ENCODE peak calls at places on chromosome 1, in seven cellular contexts. One of them, this sample, is unnamed. For H3K27me3, the result is how much of the 10 kb centered on the place peaks cover.

GRCh38 chr1:43549921-43550597 is 19.4 kb downstream of the PTPRF start:
- DNase-seq in left ventricle myocardium inferior: peak
- DNase-seq in mammary epithelial cell: peak
- DNase-seq in spleen: no peak
- DNase-seq in fibroblast of lung: no peak
- DNase-seq in IMR-90: no peak
- DNase-seq in breast epithelium: peak
- DNase-seq in this sample: no peak

GRCh38 chr1:165531021-165531420 is 12.8 kb upstream of the LRRC52 start:
- DNase-seq in left ventricle myocardium inferior: no peak
- DNase-seq in IMR-90: no peak
- DNase-seq in spleen: no peak
- DNase-seq in mammary epithelial cell: no peak
- DNase-seq in fibroblast of lung: no peak
- DNase-seq in breast epithelium: no peak
- DNase-seq in this sample: no peak

GRCh38 chr1:184396081-184396480 is 9.3 kb downstream of the C1orf21 start:
- DNase-seq in IMR-90: no peak
- DNase-seq in mammary epithelial cell: no peak
- DNase-seq in fibroblast of lung: no peak
- DNase-seq in spleen: no peak
- DNase-seq in left ventricle myocardium inferior: no peak
- DNase-seq in breast epithelium: no peak
- DNase-seq in this sample: no peak

GRCh38 chr1:66831529-66832239 is 30.6 kb upstream of the INSL5 start:
- DNase-seq in spleen: no peak
- DNase-seq in IMR-90: peak
- DNase-seq in mammary epithelial cell: peak
- DNase-seq in fibroblast of lung: no peak
- DNase-seq in breast epithelium: no peak
- DNase-seq in left ventricle myocardium inferior: no peak
- DNase-seq in this sample: no peak

GRCh38 chr1:205042911-205043806 is at the start of gene CNTN2:
- DNase-seq in spleen: no peak
- DNase-seq in breast epithelium: no peak
- DNase-seq in mammary epithelial cell: no peak
- DNase-seq in left ventricle myocardium inferior: no peak
- DNase-seq in fibroblast of lung: no peak
- DNase-seq in IMR-90: no peak
- DNase-seq in this sample: no peak

GRCh38 chr1:107963601-107964396 is 1.2 kb downstream of the VAV3 start:
- DNase-seq in IMR-90: no peak
- DNase-seq in spleen: peak
- DNase-seq in breast epithelium: no peak
- DNase-seq in fibroblast of lung: peak
- DNase-seq in mammary epithelial cell: peak
- DNase-seq in left ventricle myocardium inferior: peak
- DNase-seq in this sample: no peak

GRCh38 chr1:185860316-185860715 is 126.1 kb downstream of the HMCN1 start:
- DNase-seq in mammary epithelial cell: no peak
- DNase-seq in fibroblast of lung: peak
- DNase-seq in spleen: no peak
- DNase-seq in left ventricle myocardium inferior: no peak
- DNase-seq in breast epithelium: no peak
- DNase-seq in IMR-90: peak
- DNase-seq in this sample: no peak

GRCh38 chr1:28439320-28439719 is 66.5 kb upstream of the RCC1 start:
- DNase-seq in breast epithelium: no peak
- DNase-seq in mammary epithelial cell: no peak
- DNase-seq in IMR-90: no peak
- DNase-seq in spleen: no peak
- DNase-seq in left ventricle myocardium inferior: no peak
- DNase-seq in fibroblast of lung: no peak
- DNase-seq in this sample: no peak

GRCh38 chr1:210342986-210343780 is 14.5 kb downstream of the HHAT start:
- DNase-seq in fibroblast of lung: no peak
- DNase-seq in spleen: no peak
- DNase-seq in mammary epithelial cell: no peak
- DNase-seq in left ventricle myocardium inferior: no peak
- DNase-seq in IMR-90: no peak
- DNase-seq in breast epithelium: no peak
- DNase-seq in this sample: no peak

GRCh38 chr1:219837274-219837993 is 90.9 kb downstream of the SLC30A10 start:
- DNase-seq in breast epithelium: no peak
- DNase-seq in left ventricle myocardium inferior: no peak
- DNase-seq in fibroblast of lung: peak
- DNase-seq in mammary epithelial cell: peak
- DNase-seq in IMR-90: peak
- DNase-seq in spleen: no peak
- DNase-seq in this sample: no peak

GRCh38 chr1:11693917-11694316 is 2.4 kb downstream of the DRAXIN start:
- DNase-seq in left ventricle myocardium inferior: no peak
- DNase-seq in spleen: no peak
- DNase-seq in breast epithelium: no peak
- DNase-seq in mammary epithelial cell: no peak
- DNase-seq in fibroblast of lung: no peak
- DNase-seq in IMR-90: no peak
- DNase-seq in this sample: no peak
- H3K27me3 ChIP-seq in left ventricle myocardium inferior: half or more
- H3K27me3 ChIP-seq in spleen: half or more
- H3K27me3 ChIP-seq in breast epithelium: under half
- H3K27me3 ChIP-seq in mammary epithelial cell: under half
- H3K27me3 ChIP-seq in fibroblast of lung: under half
- H3K27me3 ChIP-seq in IMR-90: half or more
- H3K27me3 ChIP-seq in this sample: under half

DNA sequence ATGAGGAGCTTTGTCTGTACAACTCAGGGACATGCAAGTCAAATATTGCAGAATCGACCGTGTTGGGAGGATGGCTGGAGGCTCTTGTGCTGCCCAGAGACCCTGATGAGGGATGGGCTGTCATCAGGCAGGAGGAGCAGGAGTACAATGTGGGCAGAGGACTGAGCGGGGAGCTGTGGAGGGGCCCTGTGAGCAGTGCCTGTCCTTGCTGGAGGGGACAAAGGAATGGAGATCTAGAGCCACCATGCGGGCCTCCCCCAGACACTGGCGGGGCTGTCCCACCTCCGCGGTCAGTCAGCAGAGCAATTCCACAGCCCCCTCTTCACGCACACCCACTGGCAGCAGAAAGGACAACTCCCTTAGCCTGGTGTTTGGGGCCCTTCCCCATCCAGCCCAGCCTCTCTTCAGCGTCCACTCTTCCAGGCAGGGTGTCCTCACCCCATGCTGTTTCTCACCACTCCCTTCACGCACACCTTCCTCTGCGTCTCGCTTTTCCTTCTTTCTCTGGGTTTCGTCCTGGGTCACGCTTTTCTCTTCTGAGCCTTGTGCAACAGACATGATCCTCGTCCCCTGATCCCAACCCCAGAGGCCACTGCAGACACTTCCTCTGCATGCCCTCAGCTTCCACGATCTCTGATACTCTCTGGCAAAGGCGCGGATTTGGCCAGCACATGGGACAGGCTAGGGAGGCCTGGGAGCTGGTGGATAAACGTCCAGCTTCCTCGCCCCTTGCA is 122.5 kb downstream of the GRIK3 start:
- DNase-seq in left ventricle myocardium inferior: no peak
- DNase-seq in IMR-90: no peak
- DNase-seq in fibroblast of lung: no peak
- DNase-seq in spleen: no peak
- DNase-seq in breast epithelium: no peak
- DNase-seq in mammary epithelial cell: no peak
- DNase-seq in this sample: no peak
- H3K27ac ChIP-seq in left ventricle myocardium inferior: no peak
- H3K27ac ChIP-seq in IMR-90: no peak
- H3K27ac ChIP-seq in fibroblast of lung: no peak
- H3K27ac ChIP-seq in spleen: no peak
- H3K27ac ChIP-seq in breast epithelium: no peak
- H3K27ac ChIP-seq in mammary epithelial cell: no peak
- H3K27ac ChIP-seq in this sample: no peak

GRCh38 chr1:21503706-21504377 is 5.4 kb upstream of the ALPL start:
- DNase-seq in breast epithelium: peak
- DNase-seq in spleen: no peak
- DNase-seq in fibroblast of lung: no peak
- DNase-seq in mammary epithelial cell: no peak
- DNase-seq in left ventricle myocardium inferior: no peak
- DNase-seq in IMR-90: no peak
- DNase-seq in this sample: no peak
- H3K27me3 ChIP-seq in breast epithelium: under half
- H3K27me3 ChIP-seq in spleen: under half
- H3K27me3 ChIP-seq in fibroblast of lung: under half
- H3K27me3 ChIP-seq in mammary epithelial cell: under half
- H3K27me3 ChIP-seq in left ventricle myocardium inferior: under half
- H3K27me3 ChIP-seq in IMR-90: under half
- H3K27me3 ChIP-seq in this sample: under half

GRCh38 chr1:15680614-15681345 is 3.3 kb upstream of the PLEKHM2 start:
- DNase-seq in left ventricle myocardium inferior: no peak
- DNase-seq in spleen: no peak
- DNase-seq in fibroblast of lung: peak
- DNase-seq in mammary epithelial cell: peak
- DNase-seq in breast epithelium: no peak
- DNase-seq in IMR-90: peak
- DNase-seq in this sample: no peak
- H3K27ac ChIP-seq in left ventricle myocardium inferior: peak
- H3K27ac ChIP-seq in spleen: peak
- H3K27ac ChIP-seq in fibroblast of lung: peak
- H3K27ac ChIP-seq in mammary epithelial cell: peak
- H3K27ac ChIP-seq in breast epithelium: peak
- H3K27ac ChIP-seq in IMR-90: peak
- H3K27ac ChIP-seq in this sample: no peak

GRCh38 chr1:7610106-7610731 is 160.9 kb upstream of the VAMP3 start:
- DNase-seq in breast epithelium: no peak
- DNase-seq in left ventricle myocardium inferior: no peak
- DNase-seq in spleen: peak
- DNase-seq in mammary epithelial cell: no peak
- DNase-seq in fibroblast of lung: no peak
- DNase-seq in IMR-90: no peak
- DNase-seq in this sample: no peak
- H3K27me3 ChIP-seq in breast epithelium: under half
- H3K27me3 ChIP-seq in left ventricle myocardium inferior: under half
- H3K27me3 ChIP-seq in spleen: under half
- H3K27me3 ChIP-seq in mammary epithelial cell: under half
- H3K27me3 ChIP-seq in fibroblast of lung: under half
- H3K27me3 ChIP-seq in IMR-90: under half
- H3K27me3 ChIP-seq in this sample: under half

GRCh38 chr1:41672173-41672572 is 187.7 kb upstream of the EDN2 start:
- DNase-seq in IMR-90: peak
- DNase-seq in mammary epithelial cell: peak
- DNase-seq in spleen: peak
- DNase-seq in fibroblast of lung: peak
- DNase-seq in left ventricle myocardium inferior: no peak
- DNase-seq in breast epithelium: peak
- DNase-seq in this sample: no peak
- H3K27ac ChIP-seq in IMR-90: peak
- H3K27ac ChIP-seq in mammary epithelial cell: peak
- H3K27ac ChIP-seq in spleen: peak
- H3K27ac ChIP-seq in fibroblast of lung: no peak
- H3K27ac ChIP-seq in left ventricle myocardium inferior: no peak
- H3K27ac ChIP-seq in breast epithelium: peak
- H3K27ac ChIP-seq in this sample: peak

DNA sequence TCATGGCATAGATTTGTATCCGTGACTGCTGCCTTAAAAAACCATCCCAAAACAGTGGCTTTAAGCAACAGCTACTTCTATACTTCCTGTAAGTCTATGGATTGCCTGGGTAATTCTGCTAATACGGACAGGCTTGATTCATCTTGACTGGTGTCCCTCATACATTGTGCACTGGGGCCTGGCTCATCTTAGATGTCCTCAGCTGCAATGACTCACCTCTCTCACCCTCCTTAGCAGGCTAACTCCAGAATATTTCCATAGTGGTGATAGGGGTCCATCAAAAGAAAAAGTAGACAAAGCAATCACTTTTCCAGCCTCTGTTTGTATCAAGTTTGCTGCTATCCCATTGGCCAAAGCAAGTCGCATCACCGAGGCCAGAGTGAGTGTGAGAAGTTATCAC is 409.1 kb upstream of the KAZN start:
- DNase-seq in left ventricle myocardium inferior: no peak
- DNase-seq in mammary epithelial cell: no peak
- DNase-seq in fibroblast of lung: no peak
- DNase-seq in IMR-90: no peak
- DNase-seq in breast epithelium: no peak
- DNase-seq in spleen: no peak
- DNase-seq in this sample: no peak
- H3K27me3 ChIP-seq in left ventricle myocardium inferior: under half
- H3K27me3 ChIP-seq in mammary epithelial cell: under half
- H3K27me3 ChIP-seq in fibroblast of lung: under half
- H3K27me3 ChIP-seq in IMR-90: under half
- H3K27me3 ChIP-seq in breast epithelium: under half
- H3K27me3 ChIP-seq in spleen: under half
- H3K27me3 ChIP-seq in this sample: under half

This sample was measured in effector memory CD4-positive, alpha-beta T cell.